ENCODE peak calls at places on chromosomes 1 and 21, in ten cellular contexts. One of them, this sample, is unnamed.

GRCh38 chr1:221334082-221334481 is 407.8 kb downstream of the DUSP10 start:
- DNase-seq in heart left ventricle: no peak
- DNase-seq in adrenal gland: no peak
- DNase-seq in tibial artery: no peak
- DNase-seq in BE2C: no peak
- DNase-seq in sigmoid colon: no peak
- DNase-seq in fibroblast of lung: no peak
- DNase-seq in NB4: no peak
- DNase-seq in HFF-Myc: no peak
- DNase-seq in A549: no peak
- DNase-seq in this sample: no peak

GRCh38 chr1:157073944-157074685 is 25.5 kb downstream of the ETV3L start:
- DNase-seq in heart left ventricle: peak; percentile 80
- DNase-seq in adrenal gland: peak; percentile 77
- DNase-seq in tibial artery: peak; percentile 67
- DNase-seq in BE2C: peak; percentile 86
- DNase-seq in sigmoid colon: peak; percentile 84
- DNase-seq in fibroblast of lung: peak; percentile 36
- DNase-seq in NB4: peak; percentile 72
- DNase-seq in HFF-Myc: peak; percentile 40
- DNase-seq in A549: peak; percentile 56
- DNase-seq in this sample: peak; percentile 44

GRCh38 chr1:90400121-90400520 is 317.0 kb downstream of the BARHL2 start:
- DNase-seq in heart left ventricle: no peak
- DNase-seq in adrenal gland: no peak
- DNase-seq in tibial artery: no peak
- DNase-seq in BE2C: no peak
- DNase-seq in sigmoid colon: no peak
- DNase-seq in fibroblast of lung: peak; percentile 40
- DNase-seq in NB4: no peak
- DNase-seq in HFF-Myc: no peak
- DNase-seq in A549: no peak
- DNase-seq in this sample: peak; percentile 14

GRCh38 chr21:44594406-44594916 is 2.2 kb upstream of the KRTAP10-6 start:
- DNase-seq in heart left ventricle: no peak
- DNase-seq in adrenal gland: no peak
- DNase-seq in tibial artery: no peak
- DNase-seq in BE2C: no peak
- DNase-seq in sigmoid colon: no peak
- DNase-seq in fibroblast of lung: no peak
- DNase-seq in NB4: no peak
- DNase-seq in HFF-Myc: no peak
- DNase-seq in A549: no peak
- DNase-seq in this sample: no peak

GRCh38 chr1:204441558-204441957 is 29.9 kb upstream of the PPP1R15B start:
- DNase-seq in heart left ventricle: no peak
- DNase-seq in adrenal gland: no peak
- DNase-seq in tibial artery: no peak
- DNase-seq in BE2C: no peak
- DNase-seq in sigmoid colon: no peak
- DNase-seq in fibroblast of lung: no peak
- DNase-seq in NB4: no peak
- DNase-seq in HFF-Myc: no peak
- DNase-seq in A549: no peak
- DNase-seq in this sample: no peak

GRCh38 chr1:19804786-19805390 is 5.2 kb upstream of the TMCO4 start:
- DNase-seq in heart left ventricle: no peak
- DNase-seq in adrenal gland: no peak
- DNase-seq in tibial artery: no peak
- DNase-seq in BE2C: no peak
- DNase-seq in sigmoid colon: no peak
- DNase-seq in fibroblast of lung: no peak
- DNase-seq in NB4: no peak
- DNase-seq in HFF-Myc: no peak
- DNase-seq in A549: no peak
- DNase-seq in this sample: peak; percentile 75

GRCh38 chr1:234702342-234703000 is 92.5 kb upstream of the IRF2BP2 start:
- DNase-seq in heart left ventricle: peak; percentile 74
- DNase-seq in adrenal gland: no peak
- DNase-seq in tibial artery: peak; percentile 86
- DNase-seq in BE2C: no peak
- DNase-seq in sigmoid colon: peak; percentile 90
- DNase-seq in fibroblast of lung: no peak
- DNase-seq in NB4: no peak
- DNase-seq in HFF-Myc: no peak
- DNase-seq in A549: no peak
- DNase-seq in this sample: no peak

GRCh38 chr1:201007481-201007880 is 16.0 kb downstream of the KIF21B start:
- DNase-seq in heart left ventricle: no peak
- DNase-seq in adrenal gland: no peak
- DNase-seq in tibial artery: no peak
- DNase-seq in BE2C: no peak
- DNase-seq in sigmoid colon: no peak
- DNase-seq in fibroblast of lung: no peak
- DNase-seq in NB4: no peak
- DNase-seq in HFF-Myc: no peak
- DNase-seq in A549: no peak
- DNase-seq in this sample: no peak

DNA sequence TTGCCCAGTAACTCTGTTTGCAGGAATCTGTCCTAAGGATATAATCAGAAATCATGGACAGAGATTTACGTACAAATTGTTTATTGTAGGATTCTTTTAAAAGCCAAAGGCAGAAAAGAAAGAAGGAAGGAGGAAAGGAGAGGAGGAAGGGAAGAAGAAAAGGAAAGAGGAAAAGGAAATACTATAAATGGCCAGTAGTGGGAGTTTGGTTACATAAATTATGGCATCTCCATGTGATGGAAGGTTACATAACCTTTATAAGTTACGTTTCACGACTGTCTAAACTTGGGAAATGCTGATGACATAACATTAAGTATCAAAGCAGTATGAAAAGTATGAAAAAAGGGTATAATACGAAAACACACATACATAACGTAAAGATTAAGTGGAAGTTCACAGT is 39.0 kb downstream of the SMYD2 start:
- DNase-seq in heart left ventricle: no peak
- DNase-seq in adrenal gland: no peak
- DNase-seq in tibial artery: no peak
- DNase-seq in BE2C: no peak
- DNase-seq in sigmoid colon: no peak
- DNase-seq in fibroblast of lung: no peak
- DNase-seq in NB4: no peak
- DNase-seq in HFF-Myc: no peak
- DNase-seq in A549: no peak
- DNase-seq in this sample: no peak
- TF ChIP-seq CTCF in heart left ventricle: no peak
- TF ChIP-seq CTCF in adrenal gland: peak; percentile 15
- TF ChIP-seq CTCF in tibial artery: no peak
- TF ChIP-seq CTCF in BE2C: peak; percentile 38
- TF ChIP-seq CTCF in sigmoid colon: no peak
- TF ChIP-seq CTCF in fibroblast of lung: peak; percentile 20
- TF ChIP-seq CTCF in NB4: no peak
- TF ChIP-seq CTCF in HFF-Myc: no peak
- TF ChIP-seq CTCF in A549: peak; percentile 20
- TF ChIP-seq CTCF in this sample: peak; percentile 8

GRCh38 chr1:172530000-172530399 is 3.0 kb upstream of the SUCO start:
- DNase-seq in heart left ventricle: no peak
- DNase-seq in adrenal gland: no peak
- DNase-seq in tibial artery: no peak
- DNase-seq in BE2C: no peak
- DNase-seq in sigmoid colon: no peak
- DNase-seq in fibroblast of lung: no peak
- DNase-seq in NB4: peak; percentile 34
- DNase-seq in HFF-Myc: no peak
- DNase-seq in A549: no peak
- DNase-seq in this sample: no peak

GRCh38 chr1:172529304-172529703 is 3.6 kb upstream of the SUCO start:
- DNase-seq in heart left ventricle: no peak
- DNase-seq in adrenal gland: no peak
- DNase-seq in tibial artery: no peak
- DNase-seq in BE2C: no peak
- DNase-seq in sigmoid colon: no peak
- DNase-seq in fibroblast of lung: no peak
- DNase-seq in NB4: no peak
- DNase-seq in HFF-Myc: no peak
- DNase-seq in A549: no peak
- DNase-seq in this sample: no peak

GRCh38 chr1:172532700-172533510 is at the start of gene SUCO:
- DNase-seq in heart left ventricle: peak; percentile 99
- DNase-seq in adrenal gland: peak; percentile 100
- DNase-seq in tibial artery: peak; percentile 100
- DNase-seq in BE2C: peak; percentile 100
- DNase-seq in sigmoid colon: peak; percentile 100
- DNase-seq in fibroblast of lung: peak; percentile 99
- DNase-seq in NB4: peak; percentile 99
- DNase-seq in HFF-Myc: peak; percentile 93
- DNase-seq in A549: peak; percentile 91
- DNase-seq in this sample: peak; percentile 100

GRCh38 chr1:172531846-172532699 is 877 bp upstream of the SUCO start:
- DNase-seq in heart left ventricle: peak; percentile 89
- DNase-seq in adrenal gland: peak; percentile 91
- DNase-seq in tibial artery: peak; percentile 94
- DNase-seq in BE2C: peak; percentile 89
- DNase-seq in sigmoid colon: peak; percentile 98
- DNase-seq in fibroblast of lung: peak; percentile 99
- DNase-seq in NB4: peak; percentile 97
- DNase-seq in HFF-Myc: peak; percentile 97
- DNase-seq in A549: peak; percentile 93
- DNase-seq in this sample: peak; percentile 100

GRCh38 chr1:172531412-172531811 is 1.5 kb upstream of the SUCO start:
- DNase-seq in heart left ventricle: no peak
- DNase-seq in adrenal gland: no peak
- DNase-seq in tibial artery: no peak
- DNase-seq in BE2C: no peak
- DNase-seq in sigmoid colon: no peak
- DNase-seq in fibroblast of lung: no peak
- DNase-seq in NB4: no peak
- DNase-seq in HFF-Myc: no peak
- DNase-seq in A549: no peak
- DNase-seq in this sample: no peak
- H3K4me3 ChIP-seq in heart left ventricle: peak overlapping the region; percentile 93
- H3K4me3 ChIP-seq in adrenal gland: no peak overlapping the region
- H3K4me3 ChIP-seq in tibial artery: peak overlapping the region; percentile 87
- H3K4me3 ChIP-seq in BE2C: peak overlapping the region; percentile 94
- H3K4me3 ChIP-seq in sigmoid colon: peak overlapping the region; percentile 94
- H3K4me3 ChIP-seq in fibroblast of lung: peak overlapping the region; percentile 95
- H3K4me3 ChIP-seq in NB4: peak overlapping the region; percentile 81
- H3K4me3 ChIP-seq in HFF-Myc: peak overlapping the region; percentile 89
- H3K4me3 ChIP-seq in A549: peak overlapping the region; percentile 67
- H3K4me3 ChIP-seq in this sample: peak overlapping the region; percentile 89

DNA sequence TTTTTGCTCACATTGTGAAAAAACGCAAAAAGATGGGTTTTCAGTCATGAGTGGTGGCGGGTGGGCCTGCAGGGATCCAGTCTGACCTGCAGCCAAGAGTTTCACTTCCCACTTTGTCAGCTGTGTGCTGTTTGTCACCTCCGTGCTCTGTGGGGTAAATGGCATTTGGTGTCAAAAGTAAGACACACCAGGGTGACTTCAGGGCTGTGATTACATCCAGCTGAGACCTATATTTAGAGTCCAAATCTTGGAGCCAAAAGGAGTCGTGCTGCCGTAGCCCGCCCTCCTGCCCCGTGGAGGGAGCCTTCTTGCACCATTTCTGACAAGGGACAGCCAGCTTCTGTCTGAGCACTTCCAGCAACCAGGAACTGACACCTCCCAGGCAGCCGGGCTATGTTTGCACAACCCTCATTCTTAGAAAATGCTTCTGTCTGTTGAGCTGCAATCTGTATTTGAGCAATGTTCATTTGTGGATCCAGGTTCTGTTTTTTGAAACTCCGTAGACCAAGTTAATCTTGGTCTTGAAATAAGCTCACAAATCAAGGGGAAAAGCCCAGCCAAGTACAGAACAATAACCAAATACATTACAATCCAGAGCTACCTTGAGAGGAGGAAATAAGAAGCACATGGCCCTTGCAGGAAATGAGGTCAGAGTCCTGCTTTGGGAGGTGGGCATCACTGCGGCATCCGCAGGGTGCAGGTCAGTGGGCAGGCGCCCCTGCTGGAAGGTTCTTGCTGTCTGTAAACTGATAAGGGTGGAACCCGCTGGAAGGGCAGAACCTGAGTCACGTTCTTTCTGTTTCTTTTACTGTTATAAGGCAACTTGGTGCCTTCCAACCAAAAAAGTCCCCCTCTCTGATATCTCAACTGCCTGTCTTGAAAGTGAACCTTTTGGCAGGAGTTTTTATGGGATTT is 14.4 kb downstream of the ABCG1 start:
- DNase-seq in heart left ventricle: peak; percentile 89
- DNase-seq in adrenal gland: peak; percentile 66
- DNase-seq in tibial artery: peak; percentile 89
- DNase-seq in BE2C: peak; percentile 62
- DNase-seq in sigmoid colon: peak; percentile 98
- DNase-seq in fibroblast of lung: no peak
- DNase-seq in NB4: peak; percentile 75
- DNase-seq in HFF-Myc: no peak
- DNase-seq in A549: no peak
- DNase-seq in this sample: peak; percentile 12
- TF ChIP-seq CTCF in heart left ventricle: peak; percentile 47
- TF ChIP-seq CTCF in adrenal gland: peak; percentile 58
- TF ChIP-seq CTCF in tibial artery: peak; percentile 25
- TF ChIP-seq CTCF in BE2C: peak; percentile 51
- TF ChIP-seq CTCF in sigmoid colon: peak; percentile 19
- TF ChIP-seq CTCF in fibroblast of lung: peak; percentile 16
- TF ChIP-seq CTCF in NB4: peak; percentile 15
- TF ChIP-seq CTCF in HFF-Myc: no peak
- TF ChIP-seq CTCF in A549: no peak
- TF ChIP-seq CTCF in this sample: no peak

GRCh38 chr1:46526013-46526688 is 25.3 kb downstream of the KNCN start:
- DNase-seq in heart left ventricle: no peak
- DNase-seq in adrenal gland: no peak
- DNase-seq in tibial artery: no peak
- DNase-seq in BE2C: no peak
- DNase-seq in sigmoid colon: no peak
- DNase-seq in fibroblast of lung: no peak
- DNase-seq in NB4: no peak
- DNase-seq in HFF-Myc: no peak
- DNase-seq in A549: no peak
- DNase-seq in this sample: no peak

GRCh38 chr1:46526689-46527291 is 24.7 kb downstream of the KNCN start:
- DNase-seq in heart left ventricle: no peak
- DNase-seq in adrenal gland: no peak
- DNase-seq in tibial artery: no peak
- DNase-seq in BE2C: no peak
- DNase-seq in sigmoid colon: no peak
- DNase-seq in fibroblast of lung: no peak
- DNase-seq in NB4: no peak
- DNase-seq in HFF-Myc: no peak
- DNase-seq in A549: no peak
- DNase-seq in this sample: no peak

GRCh38 chr1:46523556-46524443 is 27.6 kb downstream of the KNCN start:
- DNase-seq in heart left ventricle: no peak
- DNase-seq in adrenal gland: no peak
- DNase-seq in tibial artery: no peak
- DNase-seq in BE2C: no peak
- DNase-seq in sigmoid colon: no peak
- DNase-seq in fibroblast of lung: no peak
- DNase-seq in NB4: no peak
- DNase-seq in HFF-Myc: no peak
- DNase-seq in A549: no peak
- DNase-seq in this sample: no peak

GRCh38 chr1:46524843-46525242 is 26.6 kb downstream of the KNCN start:
- DNase-seq in heart left ventricle: no peak
- DNase-seq in adrenal gland: no peak
- DNase-seq in tibial artery: no peak
- DNase-seq in BE2C: no peak
- DNase-seq in sigmoid colon: no peak
- DNase-seq in fibroblast of lung: no peak
- DNase-seq in NB4: no peak
- DNase-seq in HFF-Myc: no peak
- DNase-seq in A549: no peak
- DNase-seq in this sample: no peak

GRCh38 chr1:46525253-46525983 is 26.0 kb downstream of the KNCN start:
- DNase-seq in heart left ventricle: no peak
- DNase-seq in adrenal gland: no peak
- DNase-seq in tibial artery: no peak
- DNase-seq in BE2C: no peak
- DNase-seq in sigmoid colon: no peak
- DNase-seq in fibroblast of lung: no peak
- DNase-seq in NB4: no peak
- DNase-seq in HFF-Myc: no peak
- DNase-seq in A549: no peak
- DNase-seq in this sample: no peak
- H3K4me3 ChIP-seq in heart left ventricle: no peak overlapping the region
- H3K4me3 ChIP-seq in adrenal gland: no peak overlapping the region
- H3K4me3 ChIP-seq in tibial artery: no peak overlapping the region
- H3K4me3 ChIP-seq in BE2C: no peak overlapping the region
- H3K4me3 ChIP-seq in sigmoid colon: no peak overlapping the region
- H3K4me3 ChIP-seq in fibroblast of lung: no peak overlapping the region
- H3K4me3 ChIP-seq in NB4: no peak overlapping the region
- H3K4me3 ChIP-seq in HFF-Myc: no peak overlapping the region
- H3K4me3 ChIP-seq in A549: no peak overlapping the region
- H3K4me3 ChIP-seq in this sample: no peak overlapping the region